ENCODE peak calls at places on chromosomes 3 and 15, in five cellular contexts. T, D, M, B and F are unnamed samples.

GRCh38 chr3:143239026-143239425 is 119.5 kb downstream of the CHST2 start:
- DNase-seq in T (no peak), D (no peak), M (no peak), B (no peak), F (no peak)

GRCh38 chr3:130897316-130897715 is 3.4 kb downstream of the ATP2C1 start:
- DNase-seq in T (no peak), D (no peak), M (no peak), B (no peak), F (no peak)

GRCh38 chr3:124275421-124275820 is 283.5 kb upstream of the ROPN1 start:
- DNase-seq in T (no peak), D (no peak), M (no peak), B (no peak), F (peak; percentile 87)

GRCh38 chr15:83733206-83733605 is 79.3 kb downstream of the ADAMTSL3 start:
- DNase-seq in T (no peak), D (no peak), M (no peak), B (no peak), F (no peak)

GRCh38 chr3:17013050-17013449 is 128.3 kb downstream of the PLCL2 start:
- DNase-seq in T (no peak), D (no peak), M (no peak), B (no peak), F (no peak)

GRCh38 chr3:24670871-24671270 is 176.2 kb upstream of the THRB start:
- DNase-seq in T (no peak), D (no peak), M (no peak), B (no peak), F (no peak)

GRCh38 chr15:66954601-66955000 is 110.8 kb upstream of the SMAD3 start:
- DNase-seq in T (no peak), D (no peak), M (no peak), B (no peak), F (no peak)

GRCh38 chr3:187616307-187616939 is 53.8 kb downstream of the SST start:
- DNase-seq in T (peak; percentile 41), D (peak; percentile 74), M (no peak), B (peak; percentile 47), F (peak; percentile 53)

GRCh38 chr3:23075478-23075877 is 127.6 kb upstream of the UBE2E2 start:
- DNase-seq in T (no peak), D (peak; percentile 25), M (no peak), B (peak; percentile 2), F (no peak)

GRCh38 chr3:160649596-160649995 is 27.4 kb upstream of the ARL14 start:
- DNase-seq in T (no peak), D (no peak), M (no peak), B (no peak), F (no peak)

GRCh38 chr15:60553163-60553562 is 74.2 kb upstream of the ICE2 start:
- DNase-seq in T (no peak), D (no peak), M (no peak), B (no peak), F (no peak)

GRCh38 chr15:41934843-41935242 is 37.5 kb downstream of the EHD4 start:
- DNase-seq in T (no peak), D (no peak), M (no peak), B (no peak), F (no peak)

GRCh38 chr3:70556056-70556455 is 243.6 kb upstream of the MDFIC2 start:
- DNase-seq in T (no peak), D (no peak), M (no peak), B (no peak), F (no peak)

GRCh38 chr3:131608741-131609140 is 106.0 kb upstream of the MRPL3 start:
- DNase-seq in T (no peak), D (no peak), M (no peak), B (no peak), F (no peak)

GRCh38 chr3:17717411-17717810 is 25.0 kb downstream of the TBC1D5 start:
- DNase-seq in T (no peak), D (no peak), M (no peak), B (no peak), F (no peak)

GRCh38 chr3:18223591-18224338 is 201.4 kb downstream of the SATB1 start:
- DNase-seq in T (no peak), D (peak; percentile 31), M (peak; percentile 25), B (no peak), F (no peak)